ENCODE peak calls at places on chromosomes 4 and X, in eight cellular contexts. G, I, K, E, S, D, V and C are unnamed samples.

GRCh38 chrX:21725498-21725897 is 32.4 kb downstream of the SMPX start:
- DNase-seq in K (peak), I (no peak), E (no peak), S (no peak), G (no peak), D (peak), V (no peak), C (no peak)

GRCh38 chr4:114265342-114265741 is 285.9 kb upstream of the ARSJ start:
- DNase-seq in I (no peak), D (no peak), E (no peak), S (no peak), V (no peak), K (no peak), G (no peak), C (no peak)

GRCh38 chr4:54238389-54238788 is 9.3 kb downstream of the PDGFRA start:
- DNase-seq in V (no peak), S (no peak), I (no peak), G (no peak), E (no peak), K (no peak), D (no peak), C (no peak)

GRCh38 chr4:112185740-112186670 is 40.8 kb downstream of the FAM241A start:
- DNase-seq in V (no peak), D (no peak), S (no peak), K (peak), G (no peak), I (no peak), E (no peak), C (no peak)

GRCh38 chr4:133154725-133155124 is 5.6 kb downstream of the PCDH10 start:
- DNase-seq in S (no peak), K (peak), G (peak), E (peak), V (no peak), D (no peak), I (no peak), C (no peak)

GRCh38 chrX:50877310-50877709 is 33.2 kb upstream of the BMP15 start:
- DNase-seq in V (no peak), G (no peak), E (no peak), K (peak), I (no peak), D (no peak), S (no peak), C (no peak)

GRCh38 chrX:134886201-134886600 is 104.6 kb upstream of the SMIM10 start:
- DNase-seq in V (no peak), S (no peak), K (peak), D (peak), G (no peak), I (no peak), E (no peak), C (no peak)

GRCh38 chr4:10115657-10116624 is 658 bp downstream of the WDR1 start:
- DNase-seq in D (peak), V (no peak), E (peak), G (peak), I (peak), S (peak), K (no peak), C (peak)

GRCh38 chrX:53456254-53456653 is 22.1 kb upstream of the HSD17B10 start:
- DNase-seq in V (no peak), G (no peak), E (no peak), I (no peak), S (no peak), K (no peak), D (no peak), C (no peak)

GRCh38 chr4:153154010-153154975 is 50.0 kb upstream of the TRIM2 start:
- DNase-seq in S (no peak), V (no peak), E (no peak), I (peak), K (peak), G (no peak), D (peak), C (no peak)

GRCh38 chr4:23733476-23733875 is 156.4 kb downstream of the PPARGC1A start:
- DNase-seq in K (no peak), I (no peak), S (no peak), G (no peak), E (no peak), V (no peak), D (no peak), C (no peak)

GRCh38 chrX:122135070-122135469 is 1049.0 kb upstream of the GRIA3 start:
- DNase-seq in S (no peak), G (no peak), I (no peak), D (no peak), E (no peak), V (no peak), K (no peak), C (no peak)

GRCh38 chr4:112938461-112939058 is 110.9 kb upstream of the ANK2 start:
- DNase-seq in V (no peak), I (no peak), K (peak), G (no peak), E (peak), S (no peak), D (peak), C (no peak)

GRCh38 chrX:40012800-40013682 is 84.7 kb downstream of the BCOR start:
- DNase-seq in S (peak), V (peak), E (peak), G (peak), D (peak), K (peak), I (peak), C (no peak)

GRCh38 chrX:63764946-63765345 is 20.1 kb downstream of the ARHGEF9 start:
- DNase-seq in I (no peak), S (no peak), G (no peak), D (no peak), K (peak), V (no peak), E (no peak), C (no peak)

GRCh38 chr4:168777277-168777965 is 232.6 kb downstream of the CBR4 start:
- DNase-seq in G (no peak), K (no peak), E (no peak), I (no peak), S (no peak), V (no peak), D (no peak), C (no peak)